ENCODE peak calls at places on chromosomes 11 and 22, in six cellular contexts. P is CD4-positive, CD25-positive, alpha-beta regulatory T cell; K is GM23248; H is transverse colon; B is lower lobe of right lung; S is cardiac muscle cell. G is an unnamed sample. For H3K4me1, the result is how much of the 10 kb centered on the place peaks cover.

GRCh38 chr11:270451-271208 is 7.6 kb upstream of the NLRP6 start:
- DNase-seq in P (no peak), K (no peak), H (no peak), B (no peak), S (no peak), G (no peak)

GRCh38 chr11:9203715-9204311 is 61.3 kb downstream of the DENND5A start:
- DNase-seq in P (no peak), K (no peak), H (no peak), B (no peak), S (peak), G (no peak)

GRCh38 chr22:46545041-46545796 is 7.8 kb upstream of the CELSR1 start:
- DNase-seq in P (no peak), K (peak), H (no peak), B (no peak), S (no peak), G (no peak)

GRCh38 chr11:304915-305833 is 2.4 kb upstream of the IFITM2 start:
- DNase-seq in P (peak), K (peak), H (peak), B (peak), S (peak), G (peak)

GRCh38 chr11:69239320-69240040 is 54.5 kb upstream of the MYEOV start:
- DNase-seq in P (no peak), K (no peak), H (no peak), B (no peak), S (no peak), G (no peak)

GRCh38 chr11:57438345-57439280 is 11.7 kb upstream of the SLC43A3 start:
- DNase-seq in P (no peak), K (no peak), H (no peak), B (no peak), S (no peak), G (no peak)

GRCh38 chr11:1982908-1983600 is 14.6 kb downstream of the H19 start:
- DNase-seq in P (no peak), K (no peak), H (no peak), B (no peak), S (no peak), G (no peak)

GRCh38 chr11:107457205-107457557 is 444 bp downstream of the CWF19L2 start:
- DNase-seq in P (no peak), K (peak), H (no peak), B (no peak), S (peak), G (no peak)

GRCh38 chr22:42366815-42367581 is 65.2 kb downstream of the NFAM1 start:
- DNase-seq in P (no peak), K (no peak), H (peak), B (no peak), S (no peak), G (no peak)

GRCh38 chr22:21861856-21862255 is 5.6 kb downstream of the MAPK1 start:
- DNase-seq in P (no peak), K (peak), H (no peak), B (no peak), S (no peak), G (no peak)

GRCh38 chr22:17083255-17083654 is 1.5 kb upstream of the IL17RA start:
- DNase-seq in P (no peak), K (no peak), H (no peak), B (no peak), S (no peak), G (no peak)

GRCh38 chr11:132595711-132596111 is 936.6 kb downstream of the OPCML start:
- DNase-seq in P (no peak), K (no peak), H (no peak), B (no peak), S (peak), G (no peak)

GRCh38 chr11:32890843-32891656 is 1.6 kb upstream of the QSER1 start:
- DNase-seq in P (no peak), K (no peak), H (peak), B (no peak), S (no peak), G (no peak)

GRCh38 chr11:117887431-117888139 is 11.1 kb upstream of the FXYD6 start:
- DNase-seq in P (no peak), K (no peak), H (no peak), B (no peak), S (peak), G (no peak)
- H3K4me1 ChIP-seq in P (under half), K (under half), H (under half), B (under half), S (half or more), G (under half)

DNA sequence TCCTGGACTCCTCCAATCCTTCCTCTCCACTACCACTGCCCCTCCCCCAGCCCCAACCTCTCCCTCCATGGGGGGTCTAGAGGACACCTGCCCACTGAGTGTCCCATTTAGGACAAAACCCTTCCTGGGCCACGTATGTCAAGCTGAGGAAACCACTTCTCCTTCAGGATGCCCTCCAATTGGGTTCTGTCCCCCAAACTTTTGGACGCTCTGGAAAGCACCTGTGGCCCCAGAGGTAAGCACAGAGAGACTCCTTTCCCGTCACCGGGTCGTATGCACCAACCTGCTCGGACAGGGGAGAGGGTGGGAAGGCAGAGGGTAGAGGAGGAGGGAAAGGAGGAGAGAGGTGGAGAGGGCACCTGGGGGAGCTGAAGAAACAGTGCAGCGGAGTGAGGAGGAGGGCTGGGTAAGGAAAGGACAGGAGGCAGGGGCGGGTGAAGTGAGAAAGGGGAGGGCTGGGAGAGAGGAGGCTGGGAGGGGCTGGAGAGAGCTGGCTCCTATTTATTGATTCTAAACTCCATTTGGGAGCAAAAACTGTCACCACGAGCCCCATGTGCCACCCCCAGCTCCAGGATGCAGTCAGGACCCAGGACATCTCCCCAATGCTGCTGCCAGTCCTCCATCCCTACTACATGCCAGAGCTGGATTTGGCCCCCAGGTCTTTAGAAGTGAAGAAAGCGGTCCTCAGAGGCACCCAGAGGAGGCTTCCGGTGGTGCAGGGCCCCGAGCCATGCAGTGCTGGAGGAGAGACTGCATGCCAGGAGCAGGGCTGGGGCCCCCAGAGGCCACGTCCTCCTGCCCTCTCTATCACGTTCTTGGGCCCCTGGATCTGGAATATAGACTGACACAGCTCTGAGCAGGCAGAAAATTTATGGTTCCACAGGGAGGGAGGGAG is 53.6 kb downstream of the SLC22A12 start:
- DNase-seq in P (no peak), K (peak), H (no peak), B (no peak), S (no peak), G (no peak)
- H3K4me1 ChIP-seq in P (under half), K (under half), H (under half), B (under half), S (under half), G (under half)

GRCh38 chr11:4466168-4466891 is 16.1 kb upstream of the OR52K1 start:
- DNase-seq in P (no peak), K (no peak), H (no peak), B (no peak), S (no peak), G (no peak)

GRCh38 chr11:4467043-4467442 is 15.4 kb upstream of the OR52K1 start:
- DNase-seq in P (no peak), K (no peak), H (no peak), B (no peak), S (no peak), G (no peak)

GRCh38 chr11:4464216-4465159 is 15.4 kb downstream of the OR52K2 start:
- DNase-seq in P (no peak), K (peak), H (no peak), B (no peak), S (no peak), G (no peak)

GRCh38 chr11:4465411-4465810 is 16.3 kb downstream of the OR52K2 start:
- DNase-seq in P (no peak), K (no peak), H (no peak), B (no peak), S (no peak), G (no peak)

DNA sequence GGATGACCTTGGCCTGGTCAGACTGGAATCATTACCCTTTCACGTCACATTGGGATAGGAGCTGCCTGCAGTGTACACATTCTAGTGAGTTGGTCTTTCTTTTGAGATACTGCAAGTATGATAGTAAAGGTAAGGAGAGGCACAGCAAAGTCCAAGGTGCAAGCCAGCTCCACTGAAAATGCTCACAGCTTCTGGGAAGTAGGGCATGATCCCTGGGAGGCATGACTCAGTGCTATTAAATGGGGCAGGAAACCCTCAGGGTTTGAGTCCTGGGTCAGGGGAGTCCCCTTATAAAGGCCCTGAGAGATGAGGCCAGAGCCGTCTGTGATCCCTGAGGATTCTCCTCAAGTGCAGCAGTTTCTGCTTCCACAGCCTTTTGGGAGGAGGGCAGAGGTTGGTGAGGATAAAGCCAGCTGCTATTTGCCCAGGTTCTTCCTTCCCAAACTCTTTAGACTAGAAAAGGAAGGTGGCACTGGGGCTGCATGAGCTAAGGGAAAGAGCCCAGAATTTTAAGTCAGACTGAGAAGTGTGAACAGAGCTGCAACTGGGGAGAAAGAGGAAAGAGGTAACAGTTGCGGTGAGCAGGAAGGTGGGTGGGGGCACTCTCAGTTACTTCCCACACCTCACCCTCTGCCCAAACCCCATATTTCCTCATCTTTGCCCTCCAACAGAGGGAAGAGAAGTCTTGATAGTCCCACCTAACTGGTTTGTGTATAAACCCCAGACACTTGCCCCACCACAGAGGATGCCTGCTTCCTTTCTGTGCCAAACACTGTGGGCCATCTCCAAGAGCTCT is 14.4 kb upstream of the OR52K1 start:
- DNase-seq in P (no peak), K (no peak), H (no peak), B (no peak), S (no peak), G (no peak)
- H3K4me1 ChIP-seq in P (under half), K (under half), H (under half), B (under half), S (under half), G (under half)

GRCh38 chr11:14446701-14447169 is 52.9 kb downstream of the COPB1 start:
- DNase-seq in P (no peak), K (peak), H (no peak), B (no peak), S (no peak), G (no peak)
- H3K4me1 ChIP-seq in P (under half), K (half or more), H (under half), B (under half), S (under half), G (under half)

GRCh38 chr11:78683774-78684173 is 109.1 kb upstream of the NARS2 start:
- DNase-seq in P (no peak), K (no peak), H (no peak), B (no peak), S (no peak), G (no peak)

GRCh38 chr11:78689558-78690153 is 115.0 kb upstream of the NARS2 start:
- DNase-seq in P (no peak), K (no peak), H (no peak), B (no peak), S (no peak), G (no peak)

GRCh38 chr11:78684377-78684776 is 109.7 kb upstream of the NARS2 start:
- DNase-seq in P (no peak), K (no peak), H (no peak), B (no peak), S (peak), G (no peak)

GRCh38 chr11:78688460-78688859 is 113.8 kb upstream of the NARS2 start:
- DNase-seq in P (no peak), K (no peak), H (no peak), B (no peak), S (no peak), G (no peak)

GRCh38 chr11:78685156-78685555 is 110.5 kb upstream of the NARS2 start:
- DNase-seq in P (no peak), K (no peak), H (no peak), B (no peak), S (no peak), G (no peak)
- H3K4me1 ChIP-seq in P (under half), K (under half), H (under half), B (under half), S (under half), G (under half)